ENCODE peak calls at places on chromosomes 12 and 14, in six cellular contexts. Q, L, B, P, D and R are unnamed samples. For H3K27me3, the result is how much of the 10 kb centered on the place peaks cover.

GRCh38 chr12:132152411-132152821 is 8.2 kb downstream of the NOC4L start:
- DNase-seq in Q (no peak), L (no peak), B (no peak), P (no peak), D (no peak), R (no peak)

GRCh38 chr14:34070917-34071407 is 120.1 kb upstream of the EGLN3 start:
- DNase-seq in Q (no peak), L (no peak), B (no peak), P (no peak), D (no peak), R (no peak)

GRCh38 chr12:32365473-32366064 is 33.8 kb upstream of the FGD4 start:
- DNase-seq in Q (no peak), L (peak), B (peak), P (no peak), D (peak), R (peak)

GRCh38 chr14:99552572-99553216 is 51.3 kb downstream of the CCDC85C start:
- DNase-seq in Q (no peak), L (no peak), B (no peak), P (no peak), D (no peak), R (no peak)

GRCh38 chr14:23572841-23573240 is 5.2 kb upstream of the AP1G2 start:
- DNase-seq in Q (no peak), L (no peak), B (no peak), P (no peak), D (no peak), R (no peak)

GRCh38 chr14:77923131-77923933 is 123.4 kb downstream of the ADCK1 start:
- DNase-seq in Q (no peak), L (no peak), B (no peak), P (no peak), D (no peak), R (no peak)

GRCh38 chr12:116934908-116935698 is 24.4 kb downstream of the FBXW8 start:
- DNase-seq in Q (no peak), L (no peak), B (no peak), P (no peak), D (no peak), R (no peak)

GRCh38 chr12:50686976-50687375 is 76.9 kb upstream of the ATF1 start:
- DNase-seq in Q (no peak), L (no peak), B (no peak), P (no peak), D (no peak), R (no peak)

GRCh38 chr14:99570542-99571302 is 33.3 kb downstream of the CCDC85C start:
- DNase-seq in Q (no peak), L (no peak), B (no peak), P (no peak), D (no peak), R (no peak)

GRCh38 chr12:102527256-102527720 is 46.9 kb upstream of the IGF1 start:
- DNase-seq in Q (no peak), L (no peak), B (no peak), P (no peak), D (no peak), R (no peak)

GRCh38 chr14:65834051-65834450 is 421.5 kb downstream of the FUT8 start:
- DNase-seq in Q (no peak), L (no peak), B (no peak), P (no peak), D (no peak), R (no peak)

GRCh38 chr14:83478741-83479140 is 1945.1 kb upstream of the SEL1L start:
- DNase-seq in Q (no peak), L (no peak), B (no peak), P (no peak), D (no peak), R (no peak)

DNA sequence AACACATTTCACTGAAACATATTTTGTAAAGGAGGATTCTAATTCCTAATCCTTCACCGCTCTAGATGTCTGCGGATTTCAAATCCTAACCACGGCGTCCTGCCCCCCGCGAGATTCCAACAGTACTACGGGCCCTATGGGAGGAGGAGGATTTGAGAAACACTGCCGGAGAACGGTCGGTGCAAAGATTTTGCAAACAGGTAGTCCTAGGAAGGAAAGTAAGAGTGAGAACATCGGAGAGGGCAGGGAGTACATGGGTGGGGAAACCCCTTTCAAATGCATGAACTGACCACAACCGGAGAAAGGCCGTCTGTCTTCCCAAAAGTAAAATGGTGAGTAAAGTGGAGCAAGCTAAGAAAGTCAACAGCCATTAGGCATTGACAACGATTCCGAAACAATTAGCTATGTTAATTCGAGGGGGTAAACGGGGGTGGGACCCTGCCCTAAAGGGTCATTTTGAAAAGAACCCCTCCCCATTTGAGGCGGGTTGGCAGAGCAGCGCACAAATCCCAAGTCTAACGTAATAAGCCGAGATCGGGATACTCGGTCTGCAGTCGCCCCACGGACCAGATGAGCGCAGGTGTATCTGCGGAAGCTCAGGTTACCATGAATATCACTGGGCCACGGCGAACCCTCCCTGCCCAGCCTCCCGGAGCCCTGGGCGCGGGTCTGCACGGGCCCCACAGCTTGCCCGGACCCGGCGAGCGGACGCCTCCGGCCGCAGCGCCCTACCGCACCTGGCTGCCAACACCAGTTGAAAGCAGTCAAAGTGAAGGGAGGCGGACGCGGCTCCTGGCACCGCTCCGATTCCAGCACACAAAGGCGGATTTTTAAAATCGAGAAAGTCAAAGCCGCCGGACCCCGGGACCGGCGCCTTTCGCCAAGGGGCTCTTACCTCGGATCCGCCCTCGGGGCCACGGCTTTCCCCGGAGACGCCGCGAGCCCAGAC is 648 bp downstream of the EPS8 start:
- DNase-seq in Q (peak), L (peak), B (peak), P (peak), D (peak), R (no peak)
- H3K27me3 ChIP-seq in Q (under half), L (under half), B (under half), P (under half), D (under half), R (under half)

GRCh38 chr14:89347885-89348284 is 69.1 kb downstream of the FOXN3 start:
- DNase-seq in Q (no peak), L (no peak), B (no peak), P (no peak), D (no peak), R (no peak)
- H3K27me3 ChIP-seq in Q (under half), L (under half), B (under half), P (under half), D (under half), R (under half)

GRCh38 chr14:94624537-94625352 is 12.6 kb downstream of the SERPINA3 start:
- DNase-seq in Q (no peak), L (no peak), B (no peak), P (no peak), D (no peak), R (no peak)
- H3K27me3 ChIP-seq in Q (under half), L (under half), B (under half), P (under half), D (under half), R (under half)

GRCh38 chr12:121124402-121125109 is 8.1 kb upstream of the P2RX7 start:
- DNase-seq in Q (no peak), L (no peak), B (peak), P (no peak), D (no peak), R (no peak)

GRCh38 chr12:121130866-121131373 is 1.8 kb upstream of the P2RX7 start:
- DNase-seq in Q (no peak), L (no peak), B (no peak), P (no peak), D (no peak), R (no peak)

GRCh38 chr12:121128908-121129704 is 3.6 kb upstream of the P2RX7 start:
- DNase-seq in Q (peak), L (peak), B (no peak), P (peak), D (peak), R (peak)

GRCh38 chr12:121129705-121130147 is 3.0 kb upstream of the P2RX7 start:
- DNase-seq in Q (no peak), L (no peak), B (no peak), P (no peak), D (no peak), R (no peak)

GRCh38 chr12:121127501-121127900 is 5.2 kb upstream of the P2RX7 start:
- DNase-seq in Q (no peak), L (no peak), B (no peak), P (no peak), D (no peak), R (no peak)
- H3K27me3 ChIP-seq in Q (under half), L (under half), B (under half), P (under half), D (under half), R (under half)

GRCh38 chr12:52555577-52555976 is 2.6 kb upstream of the KRT71 start:
- DNase-seq in Q (no peak), L (no peak), B (no peak), P (no peak), D (no peak), R (no peak)
- H3K27me3 ChIP-seq in Q (under half), L (under half), B (half or more), P (under half), D (under half), R (under half)

DNA sequence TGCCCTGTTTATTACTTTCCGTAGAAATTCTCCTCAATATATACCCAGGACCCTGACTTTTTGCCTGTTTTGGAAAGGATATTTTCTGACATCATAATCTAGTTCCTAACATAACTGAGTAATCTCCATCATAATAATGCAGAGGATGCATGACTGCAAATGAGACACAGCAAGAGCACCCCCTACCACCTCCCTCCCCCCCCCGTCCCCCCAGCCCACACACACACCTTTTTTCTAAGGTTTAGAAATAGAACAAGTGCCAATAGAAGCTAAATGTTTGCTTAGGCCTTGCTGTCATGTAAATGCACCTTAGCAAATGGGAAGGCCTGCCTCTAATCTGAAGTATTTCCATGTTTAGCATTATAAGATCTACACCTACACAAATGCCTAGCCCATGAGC is at the start of gene PTHLH:
- DNase-seq in Q (no peak), L (no peak), B (peak), P (no peak), D (no peak), R (no peak)
- H3K27me3 ChIP-seq in Q (half or more), L (under half), B (under half), P (half or more), D (under half), R (under half)

GRCh38 chr12:1857821-1858220 is 37.5 kb downstream of the LRTM2 start:
- DNase-seq in Q (no peak), L (no peak), B (no peak), P (no peak), D (no peak), R (no peak)
- H3K27me3 ChIP-seq in Q (under half), L (under half), B (under half), P (under half), D (under half), R (under half)

GRCh38 chr12:114682101-114682919 is 1.7 kb downstream of the TBX3 start:
- DNase-seq in Q (no peak), L (no peak), B (peak), P (no peak), D (no peak), R (no peak)

GRCh38 chr12:114683709-114684097 is 272 bp downstream of the TBX3 start:
- DNase-seq in Q (no peak), L (no peak), B (no peak), P (no peak), D (no peak), R (no peak)

GRCh38 chr12:114684098-114684869 is at the start of gene TBX3:
- DNase-seq in Q (peak), L (peak), B (peak), P (peak), D (peak), R (no peak)

GRCh38 chr12:114684870-114685273 is 897 bp upstream of the TBX3 start:
- DNase-seq in Q (no peak), L (no peak), B (no peak), P (no peak), D (no peak), R (no peak)

GRCh38 chr12:114682920-114683708 is 861 bp downstream of the TBX3 start:
- DNase-seq in Q (no peak), L (no peak), B (peak), P (no peak), D (peak), R (no peak)
- H3K27me3 ChIP-seq in Q (half or more), L (under half), B (under half), P (under half), D (under half), R (under half)